ENCODE peak calls at places on chromosome 11, in six cellular contexts. One of them, this sample, is unnamed.

GRCh38 chr11:19938051-19938856 is 222.0 kb downstream of the DBX1 start:
- DNase-seq in activated CD4-positive, CD25-positive, alpha-beta regulatory T cell: no peak
- DNase-seq in caudate nucleus: no peak
- DNase-seq in left ventricle myocardium inferior: peak
- DNase-seq in upper lobe of right lung: no peak
- DNase-seq in heart left ventricle: no peak
- DNase-seq in this sample: no peak

GRCh38 chr11:68748061-68748460 is 3.3 kb downstream of the TESMIN start:
- DNase-seq in activated CD4-positive, CD25-positive, alpha-beta regulatory T cell: no peak
- DNase-seq in caudate nucleus: no peak
- DNase-seq in left ventricle myocardium inferior: no peak
- DNase-seq in upper lobe of right lung: no peak
- DNase-seq in heart left ventricle: no peak
- DNase-seq in this sample: no peak

GRCh38 chr11:36056160-36056751 is 112.4 kb downstream of the LDLRAD3 start:
- DNase-seq in activated CD4-positive, CD25-positive, alpha-beta regulatory T cell: no peak
- DNase-seq in caudate nucleus: no peak
- DNase-seq in left ventricle myocardium inferior: no peak
- DNase-seq in upper lobe of right lung: no peak
- DNase-seq in heart left ventricle: no peak
- DNase-seq in this sample: no peak

GRCh38 chr11:107619926-107620325 is 29.0 kb downstream of the ELMOD1 start:
- DNase-seq in activated CD4-positive, CD25-positive, alpha-beta regulatory T cell: no peak
- DNase-seq in caudate nucleus: no peak
- DNase-seq in left ventricle myocardium inferior: no peak
- DNase-seq in upper lobe of right lung: no peak
- DNase-seq in heart left ventricle: no peak
- DNase-seq in this sample: peak

GRCh38 chr11:3051435-3052108 is 5.7 kb downstream of the CARS1 start:
- DNase-seq in activated CD4-positive, CD25-positive, alpha-beta regulatory T cell: no peak
- DNase-seq in caudate nucleus: peak
- DNase-seq in left ventricle myocardium inferior: no peak
- DNase-seq in upper lobe of right lung: no peak
- DNase-seq in heart left ventricle: peak
- DNase-seq in this sample: no peak

GRCh38 chr11:109808569-109808968 is 284.6 kb upstream of the ZC3H12C start:
- DNase-seq in activated CD4-positive, CD25-positive, alpha-beta regulatory T cell: no peak
- DNase-seq in caudate nucleus: no peak
- DNase-seq in left ventricle myocardium inferior: no peak
- DNase-seq in upper lobe of right lung: no peak
- DNase-seq in heart left ventricle: no peak
- DNase-seq in this sample: peak

GRCh38 chr11:120746836-120747609 is 235.5 kb downstream of the GRIK4 start:
- DNase-seq in activated CD4-positive, CD25-positive, alpha-beta regulatory T cell: no peak
- DNase-seq in caudate nucleus: no peak
- DNase-seq in left ventricle myocardium inferior: no peak
- DNase-seq in upper lobe of right lung: no peak
- DNase-seq in heart left ventricle: no peak
- DNase-seq in this sample: no peak

GRCh38 chr11:64675417-64676252 is 47.4 kb downstream of the NRXN2 start:
- DNase-seq in activated CD4-positive, CD25-positive, alpha-beta regulatory T cell: no peak
- DNase-seq in caudate nucleus: peak
- DNase-seq in left ventricle myocardium inferior: peak
- DNase-seq in upper lobe of right lung: no peak
- DNase-seq in heart left ventricle: peak
- DNase-seq in this sample: peak

GRCh38 chr11:33620423-33621120 is 80.1 kb downstream of the C11orf91 start:
- DNase-seq in activated CD4-positive, CD25-positive, alpha-beta regulatory T cell: no peak
- DNase-seq in caudate nucleus: no peak
- DNase-seq in left ventricle myocardium inferior: no peak
- DNase-seq in upper lobe of right lung: no peak
- DNase-seq in heart left ventricle: no peak
- DNase-seq in this sample: no peak

GRCh38 chr11:102771351-102771750 is 9.1 kb downstream of the MMP10 start:
- DNase-seq in activated CD4-positive, CD25-positive, alpha-beta regulatory T cell: no peak
- DNase-seq in caudate nucleus: no peak
- DNase-seq in left ventricle myocardium inferior: no peak
- DNase-seq in upper lobe of right lung: no peak
- DNase-seq in heart left ventricle: no peak
- DNase-seq in this sample: no peak

This sample was measured in putamen.